ENCODE peak calls at places on chromosomes 13 and 19, in six cellular contexts. One of them, this sample, is unnamed.

GRCh38 chr19:46487802-46488445 is 7.7 kb downstream of the PNMA8B start:
- DNase-seq in fibroblast of mammary gland: peak
- DNase-seq in breast epithelium: peak
- DNase-seq in left ventricle myocardium inferior: peak
- DNase-seq in mammary epithelial cell: peak
- DNase-seq in progenitor cell of endocrine pancreas: peak
- DNase-seq in this sample: peak

GRCh38 chr19:8393871-8394250 is 3.7 kb downstream of the RAB11B start:
- DNase-seq in fibroblast of mammary gland: no peak
- DNase-seq in breast epithelium: no peak
- DNase-seq in left ventricle myocardium inferior: no peak
- DNase-seq in mammary epithelial cell: no peak
- DNase-seq in progenitor cell of endocrine pancreas: no peak
- DNase-seq in this sample: no peak

GRCh38 chr13:114110091-114110829 is 22.2 kb downstream of the RASA3 start:
- DNase-seq in fibroblast of mammary gland: peak
- DNase-seq in breast epithelium: peak
- DNase-seq in left ventricle myocardium inferior: no peak
- DNase-seq in mammary epithelial cell: no peak
- DNase-seq in progenitor cell of endocrine pancreas: no peak
- DNase-seq in this sample: peak

GRCh38 chr13:94696171-94696570 is 16.2 kb downstream of the SOX21 start:
- DNase-seq in fibroblast of mammary gland: no peak
- DNase-seq in breast epithelium: no peak
- DNase-seq in left ventricle myocardium inferior: no peak
- DNase-seq in mammary epithelial cell: no peak
- DNase-seq in progenitor cell of endocrine pancreas: no peak
- DNase-seq in this sample: no peak

GRCh38 chr13:49400755-49401659 is 42.9 kb downstream of the CAB39L start:
- DNase-seq in fibroblast of mammary gland: peak
- DNase-seq in breast epithelium: no peak
- DNase-seq in left ventricle myocardium inferior: no peak
- DNase-seq in mammary epithelial cell: peak
- DNase-seq in progenitor cell of endocrine pancreas: no peak
- DNase-seq in this sample: no peak

GRCh38 chr19:33039108-33039599 is 25.5 kb downstream of the RHPN2 start:
- DNase-seq in fibroblast of mammary gland: no peak
- DNase-seq in breast epithelium: no peak
- DNase-seq in left ventricle myocardium inferior: no peak
- DNase-seq in mammary epithelial cell: no peak
- DNase-seq in progenitor cell of endocrine pancreas: no peak
- DNase-seq in this sample: no peak

GRCh38 chr13:22114630-22115311 is 443.9 kb downstream of the FGF9 start:
- DNase-seq in fibroblast of mammary gland: no peak
- DNase-seq in breast epithelium: no peak
- DNase-seq in left ventricle myocardium inferior: no peak
- DNase-seq in mammary epithelial cell: no peak
- DNase-seq in progenitor cell of endocrine pancreas: no peak
- DNase-seq in this sample: peak

GRCh38 chr13:100483836-100484381 is 104.7 kb downstream of the GGACT start:
- DNase-seq in fibroblast of mammary gland: no peak
- DNase-seq in breast epithelium: no peak
- DNase-seq in left ventricle myocardium inferior: no peak
- DNase-seq in mammary epithelial cell: no peak
- DNase-seq in progenitor cell of endocrine pancreas: no peak
- DNase-seq in this sample: no peak

GRCh38 chr13:102702965-102703720 is 8.3 kb upstream of the METTL21C start:
- DNase-seq in fibroblast of mammary gland: no peak
- DNase-seq in breast epithelium: no peak
- DNase-seq in left ventricle myocardium inferior: no peak
- DNase-seq in mammary epithelial cell: no peak
- DNase-seq in progenitor cell of endocrine pancreas: no peak
- DNase-seq in this sample: no peak

GRCh38 chr13:85509512-85509911 is 289.7 kb downstream of the SLITRK6 start:
- DNase-seq in fibroblast of mammary gland: peak
- DNase-seq in breast epithelium: no peak
- DNase-seq in left ventricle myocardium inferior: no peak
- DNase-seq in mammary epithelial cell: peak
- DNase-seq in progenitor cell of endocrine pancreas: no peak
- DNase-seq in this sample: no peak

GRCh38 chr19:19067276-19068072 is 3.7 kb downstream of the SLC25A42 start:
- DNase-seq in fibroblast of mammary gland: peak
- DNase-seq in breast epithelium: no peak
- DNase-seq in left ventricle myocardium inferior: no peak
- DNase-seq in mammary epithelial cell: no peak
- DNase-seq in progenitor cell of endocrine pancreas: no peak
- DNase-seq in this sample: no peak

GRCh38 chr19:17847538-17848366 is at the start of gene JAK3:
- DNase-seq in fibroblast of mammary gland: peak
- DNase-seq in breast epithelium: no peak
- DNase-seq in left ventricle myocardium inferior: peak
- DNase-seq in mammary epithelial cell: no peak
- DNase-seq in progenitor cell of endocrine pancreas: peak
- DNase-seq in this sample: peak

GRCh38 chr19:41918653-41919244 is 9.5 kb downstream of the ERFL start:
- DNase-seq in fibroblast of mammary gland: no peak
- DNase-seq in breast epithelium: no peak
- DNase-seq in left ventricle myocardium inferior: no peak
- DNase-seq in mammary epithelial cell: no peak
- DNase-seq in progenitor cell of endocrine pancreas: no peak
- DNase-seq in this sample: no peak

GRCh38 chr13:33277946-33278345 is 7.6 kb downstream of the STARD13 start:
- DNase-seq in fibroblast of mammary gland: peak
- DNase-seq in breast epithelium: no peak
- DNase-seq in left ventricle myocardium inferior: no peak
- DNase-seq in mammary epithelial cell: no peak
- DNase-seq in progenitor cell of endocrine pancreas: no peak
- DNase-seq in this sample: no peak

GRCh38 chr19:12800873-12801465 is 631 bp downstream of the PRDX2 start:
- DNase-seq in fibroblast of mammary gland: no peak
- DNase-seq in breast epithelium: no peak
- DNase-seq in left ventricle myocardium inferior: no peak
- DNase-seq in mammary epithelial cell: no peak
- DNase-seq in progenitor cell of endocrine pancreas: no peak
- DNase-seq in this sample: peak

GRCh38 chr19:19406878-19407639 is 1.6 kb downstream of the GATAD2A start:
- DNase-seq in fibroblast of mammary gland: peak
- DNase-seq in breast epithelium: no peak
- DNase-seq in left ventricle myocardium inferior: no peak
- DNase-seq in mammary epithelial cell: peak
- DNase-seq in progenitor cell of endocrine pancreas: no peak
- DNase-seq in this sample: peak

GRCh38 chr19:13621413-13621812 is 115.1 kb upstream of the CACNA1A start:
- DNase-seq in fibroblast of mammary gland: peak
- DNase-seq in breast epithelium: peak
- DNase-seq in left ventricle myocardium inferior: no peak
- DNase-seq in mammary epithelial cell: peak
- DNase-seq in progenitor cell of endocrine pancreas: no peak
- DNase-seq in this sample: peak

GRCh38 chr13:80211573-80211972 is 129.4 kb downstream of the SPRY2 start:
- DNase-seq in fibroblast of mammary gland: no peak
- DNase-seq in breast epithelium: no peak
- DNase-seq in left ventricle myocardium inferior: no peak
- DNase-seq in mammary epithelial cell: no peak
- DNase-seq in progenitor cell of endocrine pancreas: no peak
- DNase-seq in this sample: no peak

GRCh38 chr13:113935081-113935511 is 38.8 kb downstream of the C13orf46 start:
- DNase-seq in fibroblast of mammary gland: no peak
- DNase-seq in breast epithelium: no peak
- DNase-seq in left ventricle myocardium inferior: no peak
- DNase-seq in mammary epithelial cell: no peak
- DNase-seq in progenitor cell of endocrine pancreas: no peak
- DNase-seq in this sample: no peak

GRCh38 chr13:38415233-38415632 is 65.6 kb downstream of the UFM1 start:
- DNase-seq in fibroblast of mammary gland: no peak
- DNase-seq in breast epithelium: no peak
- DNase-seq in left ventricle myocardium inferior: no peak
- DNase-seq in mammary epithelial cell: peak
- DNase-seq in progenitor cell of endocrine pancreas: no peak
- DNase-seq in this sample: peak

GRCh38 chr19:984165-984967 is at the start of gene WDR18:
- DNase-seq in fibroblast of mammary gland: peak
- DNase-seq in breast epithelium: peak
- DNase-seq in left ventricle myocardium inferior: peak
- DNase-seq in mammary epithelial cell: peak
- DNase-seq in progenitor cell of endocrine pancreas: peak
- DNase-seq in this sample: peak
- TF ChIP-seq CTCF in fibroblast of mammary gland: no peak
- TF ChIP-seq CTCF in breast epithelium: peak
- TF ChIP-seq CTCF in left ventricle myocardium inferior: peak
- TF ChIP-seq CTCF in mammary epithelial cell: no peak
- TF ChIP-seq CTCF in progenitor cell of endocrine pancreas: peak
- TF ChIP-seq CTCF in this sample: no peak

DNA sequence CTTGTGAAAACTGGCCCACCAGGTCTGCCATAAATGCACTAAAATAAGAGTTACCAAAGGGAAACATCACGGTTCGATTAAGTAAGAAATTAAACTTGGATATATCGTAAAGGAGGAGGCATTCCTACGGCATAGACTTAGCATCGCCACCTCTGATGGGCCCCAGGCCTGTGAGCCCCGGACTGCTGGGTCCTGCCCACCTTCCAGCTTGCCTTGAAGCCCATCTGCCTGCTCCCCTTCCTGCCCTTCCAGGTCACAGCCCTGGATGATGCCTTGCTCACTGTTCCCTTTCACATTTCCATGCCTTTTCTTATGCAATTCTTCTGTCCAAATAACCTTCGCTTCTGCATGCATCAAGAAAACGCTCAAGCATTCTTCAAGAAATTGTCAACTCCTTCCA is 91.3 kb downstream of the DOCK9 start:
- DNase-seq in fibroblast of mammary gland: no peak
- DNase-seq in breast epithelium: no peak
- DNase-seq in left ventricle myocardium inferior: no peak
- DNase-seq in mammary epithelial cell: no peak
- DNase-seq in progenitor cell of endocrine pancreas: no peak
- DNase-seq in this sample: no peak
- TF ChIP-seq CTCF in fibroblast of mammary gland: no peak
- TF ChIP-seq CTCF in breast epithelium: no peak
- TF ChIP-seq CTCF in left ventricle myocardium inferior: no peak
- TF ChIP-seq CTCF in mammary epithelial cell: no peak
- TF ChIP-seq CTCF in progenitor cell of endocrine pancreas: no peak
- TF ChIP-seq CTCF in this sample: no peak

GRCh38 chr13:51583875-51584730 is at the start of gene WDFY2:
- DNase-seq in fibroblast of mammary gland: peak
- DNase-seq in breast epithelium: peak
- DNase-seq in left ventricle myocardium inferior: peak
- DNase-seq in mammary epithelial cell: peak
- DNase-seq in progenitor cell of endocrine pancreas: peak
- DNase-seq in this sample: peak
- TF ChIP-seq CTCF in fibroblast of mammary gland: no peak
- TF ChIP-seq CTCF in breast epithelium: peak
- TF ChIP-seq CTCF in left ventricle myocardium inferior: peak
- TF ChIP-seq CTCF in mammary epithelial cell: no peak
- TF ChIP-seq CTCF in progenitor cell of endocrine pancreas: no peak
- TF ChIP-seq CTCF in this sample: no peak

GRCh38 chr13:41054919-41055619 is 6.2 kb upstream of the WBP4 start:
- DNase-seq in fibroblast of mammary gland: no peak
- DNase-seq in breast epithelium: no peak
- DNase-seq in left ventricle myocardium inferior: no peak
- DNase-seq in mammary epithelial cell: no peak
- DNase-seq in progenitor cell of endocrine pancreas: no peak
- DNase-seq in this sample: no peak
- TF ChIP-seq CTCF in fibroblast of mammary gland: peak
- TF ChIP-seq CTCF in breast epithelium: no peak
- TF ChIP-seq CTCF in left ventricle myocardium inferior: no peak
- TF ChIP-seq CTCF in mammary epithelial cell: peak
- TF ChIP-seq CTCF in progenitor cell of endocrine pancreas: peak
- TF ChIP-seq CTCF in this sample: peak

GRCh38 chr13:97515643-97516042 is 81.7 kb downstream of the RAP2A start:
- DNase-seq in fibroblast of mammary gland: no peak
- DNase-seq in breast epithelium: no peak
- DNase-seq in left ventricle myocardium inferior: no peak
- DNase-seq in mammary epithelial cell: no peak
- DNase-seq in progenitor cell of endocrine pancreas: no peak
- DNase-seq in this sample: no peak

DNA sequence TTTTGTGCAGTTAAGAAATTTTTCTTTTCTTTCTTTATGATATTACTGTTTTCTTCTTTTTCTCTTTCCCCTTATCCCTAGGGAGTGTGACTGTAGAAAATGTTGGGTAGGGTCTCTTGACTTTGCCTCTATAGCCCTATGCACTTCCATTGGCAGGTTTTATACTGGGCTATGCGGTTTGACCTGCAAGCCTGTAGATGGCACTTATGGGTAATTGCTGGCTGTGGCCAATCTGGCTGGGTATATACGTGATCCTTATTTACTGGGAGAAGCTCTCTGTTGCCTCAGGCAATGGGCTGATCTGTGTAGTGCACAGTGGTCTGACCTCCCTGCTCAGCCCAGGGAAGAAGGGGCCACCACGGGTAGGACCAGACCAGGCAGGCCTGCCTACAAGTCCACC is 78.8 kb downstream of the RAP2A start:
- DNase-seq in fibroblast of mammary gland: peak
- DNase-seq in breast epithelium: no peak
- DNase-seq in left ventricle myocardium inferior: no peak
- DNase-seq in mammary epithelial cell: no peak
- DNase-seq in progenitor cell of endocrine pancreas: no peak
- DNase-seq in this sample: no peak
- TF ChIP-seq CTCF in fibroblast of mammary gland: no peak
- TF ChIP-seq CTCF in breast epithelium: no peak
- TF ChIP-seq CTCF in left ventricle myocardium inferior: no peak
- TF ChIP-seq CTCF in mammary epithelial cell: no peak
- TF ChIP-seq CTCF in progenitor cell of endocrine pancreas: no peak
- TF ChIP-seq CTCF in this sample: no peak

DNA sequence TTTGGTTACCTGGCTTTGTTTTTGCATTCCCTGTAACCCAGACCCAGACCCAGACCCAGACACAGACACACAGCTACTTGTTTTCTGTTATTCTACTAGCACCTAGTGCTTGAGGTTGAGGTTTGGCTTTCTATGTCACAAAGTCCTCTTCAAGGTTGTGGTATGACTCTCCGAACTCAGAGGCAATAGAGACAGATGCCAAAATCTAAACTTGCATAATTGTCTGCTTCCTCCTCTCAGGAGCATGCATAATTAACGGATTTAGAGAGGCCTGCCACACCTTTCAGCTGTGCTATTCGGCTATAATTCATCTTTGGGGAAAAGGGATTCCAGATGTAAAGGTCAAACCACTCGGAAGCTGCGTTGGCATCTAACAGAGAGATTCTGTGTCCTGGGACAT is 193.8 kb downstream of the TDRD3 start:
- DNase-seq in fibroblast of mammary gland: peak
- DNase-seq in breast epithelium: no peak
- DNase-seq in left ventricle myocardium inferior: no peak
- DNase-seq in mammary epithelial cell: no peak
- DNase-seq in progenitor cell of endocrine pancreas: no peak
- DNase-seq in this sample: no peak
- TF ChIP-seq CTCF in fibroblast of mammary gland: no peak
- TF ChIP-seq CTCF in breast epithelium: no peak
- TF ChIP-seq CTCF in left ventricle myocardium inferior: no peak
- TF ChIP-seq CTCF in mammary epithelial cell: no peak
- TF ChIP-seq CTCF in progenitor cell of endocrine pancreas: no peak
- TF ChIP-seq CTCF in this sample: no peak

GRCh38 chr19:55599468-55600335 is at the start of the genes FIZ1 and ZNF524:
- DNase-seq in fibroblast of mammary gland: peak
- DNase-seq in breast epithelium: peak
- DNase-seq in left ventricle myocardium inferior: peak
- DNase-seq in mammary epithelial cell: peak
- DNase-seq in progenitor cell of endocrine pancreas: peak
- DNase-seq in this sample: peak
- TF ChIP-seq CTCF in fibroblast of mammary gland: no peak
- TF ChIP-seq CTCF in breast epithelium: no peak
- TF ChIP-seq CTCF in left ventricle myocardium inferior: no peak
- TF ChIP-seq CTCF in mammary epithelial cell: no peak
- TF ChIP-seq CTCF in progenitor cell of endocrine pancreas: no peak
- TF ChIP-seq CTCF in this sample: no peak